ENCODE peak calls at places on chromosomes 7 and 10, in five cellular contexts. U is non-pigmented ciliary epithelial cell; P is fibroblast of the aortic adventitia; J is naive thymus-derived CD8-positive, alpha-beta T cell; V is cardiac fibroblast. A is an unnamed sample.

GRCh38 chr7:6628045-6628444 is 9.1 kb upstream of the ZNF316 start:
- DNase-seq in J (no peak), P (no peak), U (no peak), V (no peak), A (peak)

GRCh38 chr7:158850390-158851174 is 5.8 kb upstream of the DYNC2I1 start:
- DNase-seq in P (no peak), V (no peak), U (no peak), J (no peak), A (no peak)

GRCh38 chr10:73439605-73440298 is 6.4 kb upstream of the MSS51 start:
- DNase-seq in V (peak), J (no peak), U (peak), P (peak), A (no peak)

GRCh38 chr7:70361821-70362220 is 763.5 kb downstream of the AUTS2 start:
- DNase-seq in V (no peak), J (no peak), U (no peak), P (no peak), A (no peak)

GRCh38 chr10:16673443-16673842 is 143.8 kb downstream of the RSU1 start:
- DNase-seq in J (no peak), V (no peak), U (no peak), P (no peak), A (peak)

GRCh38 chr10:12181065-12181775 is 14.5 kb downstream of the NUDT5 start:
- DNase-seq in V (peak), P (no peak), J (peak), U (no peak), A (no peak)

GRCh38 chr7:28922618-28923331 is 35.4 kb downstream of the TRIL start:
- DNase-seq in U (peak), J (peak), V (peak), P (peak), A (peak)

GRCh38 chr7:767580-767940 is 40.5 kb upstream of the PRKAR1B start:
- DNase-seq in V (no peak), P (peak), U (no peak), J (no peak), A (no peak)

GRCh38 chr10:20975236-20975635 is 78.1 kb upstream of the NEBL start:
- DNase-seq in U (no peak), P (no peak), J (no peak), V (no peak), A (no peak)

GRCh38 chr10:60347270-60347669 is 42.4 kb downstream of the ANK3 start:
- DNase-seq in P (no peak), U (no peak), J (no peak), V (no peak), A (no peak)

GRCh38 chr10:31034041-31034918 is 2.6 kb upstream of the ZNF438 start:
- DNase-seq in V (peak), J (no peak), U (peak), P (peak), A (peak)

GRCh38 chr7:14389052-14389988 is 399.9 kb upstream of the ETV1 start:
- DNase-seq in J (no peak), P (no peak), V (no peak), U (no peak), A (peak)

GRCh38 chr7:130278892-130279690 is 12.4 kb downstream of the CPA2 start:
- DNase-seq in U (peak), P (peak), J (no peak), V (peak), A (no peak)

GRCh38 chr10:103849880-103850571 is 5.3 kb downstream of the SH3PXD2A start:
- DNase-seq in U (peak), P (peak), V (peak), J (no peak), A (no peak)

GRCh38 chr10:117541909-117542705 is 439 bp upstream of the EMX2 start:
- DNase-seq in P (peak), J (no peak), U (peak), V (peak), A (peak)

GRCh38 chr10:78589687-78590086 is 479.1 kb upstream of the ZMIZ1 start:
- DNase-seq in J (no peak), V (no peak), P (no peak), U (no peak), A (no peak)

GRCh38 chr7:81499262-81500116 is 270.4 kb downstream of the HGF start:
- DNase-seq in P (peak), V (peak), U (peak), J (no peak), A (peak)

GRCh38 chr10:84478679-84479078 is 150.3 kb downstream of the CCSER2 start:
- DNase-seq in V (no peak), P (no peak), U (no peak), J (no peak), A (no peak)

GRCh38 chr10:71312840-71313789 is 5.9 kb upstream of the SLC29A3 start:
- DNase-seq in P (peak), J (no peak), U (no peak), V (peak), A (no peak)

GRCh38 chr7:90412458-90413184 is 9.4 kb downstream of the CLDN12 start:
- DNase-seq in U (no peak), J (peak), P (no peak), V (no peak), A (no peak)

GRCh38 chr10:43061764-43062163 is 15.1 kb upstream of the RET start:
- DNase-seq in J (no peak), U (no peak), P (no peak), V (no peak), A (no peak)

GRCh38 chr10:104155591-104155990 is 33.6 kb downstream of the SFR1 start:
- DNase-seq in P (no peak), J (no peak), U (no peak), V (no peak), A (no peak)

GRCh38 chr10:85545874-85546273 is 820.7 kb downstream of the GRID1 start:
- DNase-seq in V (no peak), U (no peak), P (no peak), J (no peak), A (no peak)

GRCh38 chr7:150986099-150986512 is 4.7 kb upstream of the NOS3 start:
- DNase-seq in V (peak), U (peak), J (peak), P (peak), A (no peak)

GRCh38 chr10:117168135-117168674 is 29.1 kb upstream of the KCNK18 start:
- DNase-seq in V (peak), J (peak), U (no peak), P (no peak), A (no peak)

GRCh38 chr7:157437519-157438061 is 100.8 kb downstream of the DNAJB6 start:
- DNase-seq in P (no peak), J (no peak), U (no peak), V (no peak), A (no peak)

GRCh38 chr7:70618020-70618551 is 513.9 kb upstream of the GALNT17 start:
- DNase-seq in V (no peak), U (no peak), P (no peak), J (no peak), A (no peak)

GRCh38 chr10:101564490-101564991 is 23.5 kb downstream of the POLL start:
- DNase-seq in V (no peak), U (no peak), J (no peak), P (no peak), A (no peak)

GRCh38 chr10:122515588-122516231 is 44.8 kb upstream of the DMBT1 start:
- DNase-seq in P (no peak), U (no peak), V (peak), J (peak), A (no peak)

GRCh38 chr10:24324651-24325050 is 115.7 kb downstream of the KIAA1217 start:
- DNase-seq in P (peak), V (no peak), J (no peak), U (no peak), A (no peak)

GRCh38 chr7:26910221-26910620 is 45.8 kb upstream of the SKAP2 start:
- DNase-seq in V (peak), U (peak), J (no peak), P (no peak), A (no peak)

GRCh38 chr10:98363188-98363587 is 51.8 kb downstream of the PYROXD2 start:
- DNase-seq in V (no peak), P (no peak), U (no peak), J (no peak), A (no peak)

GRCh38 chr7:110718514-110719205 is 372.3 kb upstream of the LRRN3 start:
- DNase-seq in U (no peak), J (no peak), P (no peak), V (no peak), A (no peak)

GRCh38 chr7:39911167-39911566 is 38.9 kb upstream of the CDK13 start:
- DNase-seq in U (no peak), J (no peak), V (no peak), P (no peak), A (no peak)

GRCh38 chr7:45711161-45711490 is 137.0 kb downstream of the ADCY1 start:
- DNase-seq in U (no peak), V (no peak), J (no peak), P (no peak), A (no peak)

GRCh38 chr10:69130251-69130650 is 6.3 kb downstream of the VPS26A start:
- DNase-seq in J (no peak), P (peak), V (peak), U (peak), A (no peak)

GRCh38 chr7:74449809-74450397 is 3.8 kb upstream of the GTF2IRD1 start:
- DNase-seq in P (peak), U (no peak), V (peak), J (peak), A (no peak)

A was measured in DMS79.